ENCODE peak calls at places on chromosome 19, in six cellular contexts. One of them, this sample, is unnamed.

GRCh38 chr19:29076161-29076560 is 136.8 kb downstream of the UQCRFS1 start:
- DNase-seq in NT2/D1: no peak
- DNase-seq in CD8-positive, alpha-beta memory T cell: no peak
- DNase-seq in stimulated activated CD8-positive, alpha-beta memory T cell treated with anti-CD3 and anti-CD28 coated beads, Interleukin-12 subunit alpha, Interleukin-12 subunit beta, amount 100 ng/mL, for 4 hours: no peak
- DNase-seq in stimulated activated CD4-positive, alpha-beta T cell treated with anti-CD3 and anti-CD28 coated beads, Interleukin-12 subunit alpha, Interleukin-12 subunit beta, amount 100 ng/mL, for 24 hours: no peak
- DNase-seq in effector memory CD4-positive, alpha-beta T cell: no peak
- DNase-seq in this sample: no peak

GRCh38 chr19:54616057-54616456 is 14.2 kb upstream of the LILRB1 start:
- DNase-seq in CD8-positive, alpha-beta memory T cell: no peak
- DNase-seq in effector memory CD4-positive, alpha-beta T cell: no peak
- DNase-seq in stimulated activated CD4-positive, alpha-beta T cell treated with anti-CD3 and anti-CD28 coated beads, Interleukin-12 subunit alpha, Interleukin-12 subunit beta, amount 100 ng/mL, for 24 hours: no peak
- DNase-seq in NT2/D1: no peak
- DNase-seq in stimulated activated CD8-positive, alpha-beta memory T cell treated with anti-CD3 and anti-CD28 coated beads, Interleukin-12 subunit alpha, Interleukin-12 subunit beta, amount 100 ng/mL, for 4 hours: no peak
- DNase-seq in this sample: no peak

GRCh38 chr19:49340865-49341718 is 5.9 kb downstream of the CD37 start:
- DNase-seq in stimulated activated CD8-positive, alpha-beta memory T cell treated with anti-CD3 and anti-CD28 coated beads, Interleukin-12 subunit alpha, Interleukin-12 subunit beta, amount 100 ng/mL, for 4 hours: no peak
- DNase-seq in effector memory CD4-positive, alpha-beta T cell: no peak
- DNase-seq in NT2/D1: no peak
- DNase-seq in CD8-positive, alpha-beta memory T cell: no peak
- DNase-seq in stimulated activated CD4-positive, alpha-beta T cell treated with anti-CD3 and anti-CD28 coated beads, Interleukin-12 subunit alpha, Interleukin-12 subunit beta, amount 100 ng/mL, for 24 hours: no peak
- DNase-seq in this sample: no peak

GRCh38 chr19:13302521-13303270 is 152.5 kb downstream of the IER2 start:
- DNase-seq in stimulated activated CD4-positive, alpha-beta T cell treated with anti-CD3 and anti-CD28 coated beads, Interleukin-12 subunit alpha, Interleukin-12 subunit beta, amount 100 ng/mL, for 24 hours: no peak
- DNase-seq in effector memory CD4-positive, alpha-beta T cell: no peak
- DNase-seq in stimulated activated CD8-positive, alpha-beta memory T cell treated with anti-CD3 and anti-CD28 coated beads, Interleukin-12 subunit alpha, Interleukin-12 subunit beta, amount 100 ng/mL, for 4 hours: no peak
- DNase-seq in CD8-positive, alpha-beta memory T cell: no peak
- DNase-seq in NT2/D1: no peak
- DNase-seq in this sample: no peak

GRCh38 chr19:1221141-1221903 is 15.7 kb downstream of the STK11 start:
- DNase-seq in stimulated activated CD4-positive, alpha-beta T cell treated with anti-CD3 and anti-CD28 coated beads, Interleukin-12 subunit alpha, Interleukin-12 subunit beta, amount 100 ng/mL, for 24 hours: no peak
- DNase-seq in effector memory CD4-positive, alpha-beta T cell: no peak
- DNase-seq in NT2/D1: no peak
- DNase-seq in stimulated activated CD8-positive, alpha-beta memory T cell treated with anti-CD3 and anti-CD28 coated beads, Interleukin-12 subunit alpha, Interleukin-12 subunit beta, amount 100 ng/mL, for 4 hours: no peak
- DNase-seq in CD8-positive, alpha-beta memory T cell: no peak
- DNase-seq in this sample: no peak

GRCh38 chr19:6743714-6744380 is 4.4 kb downstream of the TRIP10 start:
- DNase-seq in CD8-positive, alpha-beta memory T cell: no peak
- DNase-seq in NT2/D1: no peak
- DNase-seq in effector memory CD4-positive, alpha-beta T cell: no peak
- DNase-seq in stimulated activated CD4-positive, alpha-beta T cell treated with anti-CD3 and anti-CD28 coated beads, Interleukin-12 subunit alpha, Interleukin-12 subunit beta, amount 100 ng/mL, for 24 hours: no peak
- DNase-seq in stimulated activated CD8-positive, alpha-beta memory T cell treated with anti-CD3 and anti-CD28 coated beads, Interleukin-12 subunit alpha, Interleukin-12 subunit beta, amount 100 ng/mL, for 4 hours: no peak
- DNase-seq in this sample: no peak

GRCh38 chr19:11478167-11479089 is 2.4 kb downstream of the ELAVL3 start:
- DNase-seq in stimulated activated CD4-positive, alpha-beta T cell treated with anti-CD3 and anti-CD28 coated beads, Interleukin-12 subunit alpha, Interleukin-12 subunit beta, amount 100 ng/mL, for 24 hours: no peak
- DNase-seq in stimulated activated CD8-positive, alpha-beta memory T cell treated with anti-CD3 and anti-CD28 coated beads, Interleukin-12 subunit alpha, Interleukin-12 subunit beta, amount 100 ng/mL, for 4 hours: no peak
- DNase-seq in effector memory CD4-positive, alpha-beta T cell: no peak
- DNase-seq in NT2/D1: no peak
- DNase-seq in CD8-positive, alpha-beta memory T cell: no peak
- DNase-seq in this sample: no peak

GRCh38 chr19:16594131-16594586 is 21.9 kb upstream of the SLC35E1 start:
- DNase-seq in stimulated activated CD8-positive, alpha-beta memory T cell treated with anti-CD3 and anti-CD28 coated beads, Interleukin-12 subunit alpha, Interleukin-12 subunit beta, amount 100 ng/mL, for 4 hours: no peak
- DNase-seq in CD8-positive, alpha-beta memory T cell: peak
- DNase-seq in NT2/D1: no peak
- DNase-seq in effector memory CD4-positive, alpha-beta T cell: peak
- DNase-seq in stimulated activated CD4-positive, alpha-beta T cell treated with anti-CD3 and anti-CD28 coated beads, Interleukin-12 subunit alpha, Interleukin-12 subunit beta, amount 100 ng/mL, for 24 hours: no peak
- DNase-seq in this sample: no peak

GRCh38 chr19:5926641-5927438 is 12.8 kb downstream of the CAPS start:
- DNase-seq in stimulated activated CD4-positive, alpha-beta T cell treated with anti-CD3 and anti-CD28 coated beads, Interleukin-12 subunit alpha, Interleukin-12 subunit beta, amount 100 ng/mL, for 24 hours: no peak
- DNase-seq in stimulated activated CD8-positive, alpha-beta memory T cell treated with anti-CD3 and anti-CD28 coated beads, Interleukin-12 subunit alpha, Interleukin-12 subunit beta, amount 100 ng/mL, for 4 hours: no peak
- DNase-seq in CD8-positive, alpha-beta memory T cell: no peak
- DNase-seq in effector memory CD4-positive, alpha-beta T cell: no peak
- DNase-seq in NT2/D1: no peak
- DNase-seq in this sample: no peak

GRCh38 chr19:8609210-8610040 is 1.1 kb downstream of the ADAMTS10 start:
- DNase-seq in effector memory CD4-positive, alpha-beta T cell: no peak
- DNase-seq in CD8-positive, alpha-beta memory T cell: no peak
- DNase-seq in stimulated activated CD8-positive, alpha-beta memory T cell treated with anti-CD3 and anti-CD28 coated beads, Interleukin-12 subunit alpha, Interleukin-12 subunit beta, amount 100 ng/mL, for 4 hours: no peak
- DNase-seq in stimulated activated CD4-positive, alpha-beta T cell treated with anti-CD3 and anti-CD28 coated beads, Interleukin-12 subunit alpha, Interleukin-12 subunit beta, amount 100 ng/mL, for 24 hours: no peak
- DNase-seq in NT2/D1: no peak
- DNase-seq in this sample: no peak

GRCh38 chr19:33690461-33691427 is 69.0 kb downstream of the CHST8 start:
- DNase-seq in CD8-positive, alpha-beta memory T cell: no peak
- DNase-seq in effector memory CD4-positive, alpha-beta T cell: no peak
- DNase-seq in stimulated activated CD8-positive, alpha-beta memory T cell treated with anti-CD3 and anti-CD28 coated beads, Interleukin-12 subunit alpha, Interleukin-12 subunit beta, amount 100 ng/mL, for 4 hours: no peak
- DNase-seq in stimulated activated CD4-positive, alpha-beta T cell treated with anti-CD3 and anti-CD28 coated beads, Interleukin-12 subunit alpha, Interleukin-12 subunit beta, amount 100 ng/mL, for 24 hours: no peak
- DNase-seq in NT2/D1: no peak
- DNase-seq in this sample: no peak

GRCh38 chr19:48403606-48404005 is 10.1 kb downstream of the GRIN2D start:
- DNase-seq in effector memory CD4-positive, alpha-beta T cell: no peak
- DNase-seq in stimulated activated CD8-positive, alpha-beta memory T cell treated with anti-CD3 and anti-CD28 coated beads, Interleukin-12 subunit alpha, Interleukin-12 subunit beta, amount 100 ng/mL, for 4 hours: no peak
- DNase-seq in CD8-positive, alpha-beta memory T cell: peak
- DNase-seq in stimulated activated CD4-positive, alpha-beta T cell treated with anti-CD3 and anti-CD28 coated beads, Interleukin-12 subunit alpha, Interleukin-12 subunit beta, amount 100 ng/mL, for 24 hours: no peak
- DNase-seq in NT2/D1: no peak
- DNase-seq in this sample: no peak

GRCh38 chr19:54207908-54208783 is 7.5 kb downstream of the RPS9 start:
- DNase-seq in stimulated activated CD4-positive, alpha-beta T cell treated with anti-CD3 and anti-CD28 coated beads, Interleukin-12 subunit alpha, Interleukin-12 subunit beta, amount 100 ng/mL, for 24 hours: peak
- DNase-seq in CD8-positive, alpha-beta memory T cell: no peak
- DNase-seq in NT2/D1: no peak
- DNase-seq in stimulated activated CD8-positive, alpha-beta memory T cell treated with anti-CD3 and anti-CD28 coated beads, Interleukin-12 subunit alpha, Interleukin-12 subunit beta, amount 100 ng/mL, for 4 hours: no peak
- DNase-seq in effector memory CD4-positive, alpha-beta T cell: no peak
- DNase-seq in this sample: peak

GRCh38 chr19:33390120-33390907 is 16.8 kb downstream of the CEBPG start:
- DNase-seq in stimulated activated CD8-positive, alpha-beta memory T cell treated with anti-CD3 and anti-CD28 coated beads, Interleukin-12 subunit alpha, Interleukin-12 subunit beta, amount 100 ng/mL, for 4 hours: no peak
- DNase-seq in NT2/D1: no peak
- DNase-seq in stimulated activated CD4-positive, alpha-beta T cell treated with anti-CD3 and anti-CD28 coated beads, Interleukin-12 subunit alpha, Interleukin-12 subunit beta, amount 100 ng/mL, for 24 hours: no peak
- DNase-seq in CD8-positive, alpha-beta memory T cell: no peak
- DNase-seq in effector memory CD4-positive, alpha-beta T cell: no peak
- DNase-seq in this sample: no peak

GRCh38 chr19:18832331-18833140 is 777 bp downstream of the UPF1 start:
- DNase-seq in effector memory CD4-positive, alpha-beta T cell: no peak
- DNase-seq in stimulated activated CD4-positive, alpha-beta T cell treated with anti-CD3 and anti-CD28 coated beads, Interleukin-12 subunit alpha, Interleukin-12 subunit beta, amount 100 ng/mL, for 24 hours: no peak
- DNase-seq in stimulated activated CD8-positive, alpha-beta memory T cell treated with anti-CD3 and anti-CD28 coated beads, Interleukin-12 subunit alpha, Interleukin-12 subunit beta, amount 100 ng/mL, for 4 hours: no peak
- DNase-seq in CD8-positive, alpha-beta memory T cell: no peak
- DNase-seq in NT2/D1: no peak
- DNase-seq in this sample: no peak

GRCh38 chr19:6811906-6812305 is 39.4 kb downstream of the VAV1 start:
- DNase-seq in stimulated activated CD8-positive, alpha-beta memory T cell treated with anti-CD3 and anti-CD28 coated beads, Interleukin-12 subunit alpha, Interleukin-12 subunit beta, amount 100 ng/mL, for 4 hours: no peak
- DNase-seq in NT2/D1: no peak
- DNase-seq in stimulated activated CD4-positive, alpha-beta T cell treated with anti-CD3 and anti-CD28 coated beads, Interleukin-12 subunit alpha, Interleukin-12 subunit beta, amount 100 ng/mL, for 24 hours: no peak
- DNase-seq in CD8-positive, alpha-beta memory T cell: no peak
- DNase-seq in effector memory CD4-positive, alpha-beta T cell: no peak
- DNase-seq in this sample: no peak

GRCh38 chr19:1516395-1516753 is 3.6 kb upstream of the ADAMTSL5 start:
- DNase-seq in effector memory CD4-positive, alpha-beta T cell: no peak
- DNase-seq in NT2/D1: no peak
- DNase-seq in stimulated activated CD4-positive, alpha-beta T cell treated with anti-CD3 and anti-CD28 coated beads, Interleukin-12 subunit alpha, Interleukin-12 subunit beta, amount 100 ng/mL, for 24 hours: no peak
- DNase-seq in CD8-positive, alpha-beta memory T cell: no peak
- DNase-seq in stimulated activated CD8-positive, alpha-beta memory T cell treated with anti-CD3 and anti-CD28 coated beads, Interleukin-12 subunit alpha, Interleukin-12 subunit beta, amount 100 ng/mL, for 4 hours: no peak
- DNase-seq in this sample: no peak

GRCh38 chr19:18588611-18589379 is at the start of gene REX1BD:
- DNase-seq in NT2/D1: peak
- DNase-seq in effector memory CD4-positive, alpha-beta T cell: peak
- DNase-seq in CD8-positive, alpha-beta memory T cell: peak
- DNase-seq in stimulated activated CD8-positive, alpha-beta memory T cell treated with anti-CD3 and anti-CD28 coated beads, Interleukin-12 subunit alpha, Interleukin-12 subunit beta, amount 100 ng/mL, for 4 hours: peak
- DNase-seq in stimulated activated CD4-positive, alpha-beta T cell treated with anti-CD3 and anti-CD28 coated beads, Interleukin-12 subunit alpha, Interleukin-12 subunit beta, amount 100 ng/mL, for 24 hours: peak
- DNase-seq in this sample: peak

GRCh38 chr19:38683393-38684077 is 36.1 kb downstream of the ACTN4 start:
- DNase-seq in stimulated activated CD8-positive, alpha-beta memory T cell treated with anti-CD3 and anti-CD28 coated beads, Interleukin-12 subunit alpha, Interleukin-12 subunit beta, amount 100 ng/mL, for 4 hours: peak
- DNase-seq in NT2/D1: no peak
- DNase-seq in effector memory CD4-positive, alpha-beta T cell: peak
- DNase-seq in CD8-positive, alpha-beta memory T cell: peak
- DNase-seq in stimulated activated CD4-positive, alpha-beta T cell treated with anti-CD3 and anti-CD28 coated beads, Interleukin-12 subunit alpha, Interleukin-12 subunit beta, amount 100 ng/mL, for 24 hours: peak
- DNase-seq in this sample: no peak

GRCh38 chr19:12873891-12874745 is 7.1 kb downstream of the DNASE2 start:
- DNase-seq in stimulated activated CD4-positive, alpha-beta T cell treated with anti-CD3 and anti-CD28 coated beads, Interleukin-12 subunit alpha, Interleukin-12 subunit beta, amount 100 ng/mL, for 24 hours: no peak
- DNase-seq in stimulated activated CD8-positive, alpha-beta memory T cell treated with anti-CD3 and anti-CD28 coated beads, Interleukin-12 subunit alpha, Interleukin-12 subunit beta, amount 100 ng/mL, for 4 hours: no peak
- DNase-seq in CD8-positive, alpha-beta memory T cell: no peak
- DNase-seq in NT2/D1: no peak
- DNase-seq in effector memory CD4-positive, alpha-beta T cell: no peak
- DNase-seq in this sample: no peak

GRCh38 chr19:23075031-23075733 is 41.6 kb upstream of the ZNF730 start:
- DNase-seq in stimulated activated CD4-positive, alpha-beta T cell treated with anti-CD3 and anti-CD28 coated beads, Interleukin-12 subunit alpha, Interleukin-12 subunit beta, amount 100 ng/mL, for 24 hours: peak
- DNase-seq in CD8-positive, alpha-beta memory T cell: no peak
- DNase-seq in NT2/D1: peak
- DNase-seq in stimulated activated CD8-positive, alpha-beta memory T cell treated with anti-CD3 and anti-CD28 coated beads, Interleukin-12 subunit alpha, Interleukin-12 subunit beta, amount 100 ng/mL, for 4 hours: no peak
- DNase-seq in effector memory CD4-positive, alpha-beta T cell: no peak
- DNase-seq in this sample: no peak

GRCh38 chr19:21843081-21843480 is 7.1 kb upstream of the ZNF43 start:
- DNase-seq in CD8-positive, alpha-beta memory T cell: no peak
- DNase-seq in effector memory CD4-positive, alpha-beta T cell: no peak
- DNase-seq in stimulated activated CD4-positive, alpha-beta T cell treated with anti-CD3 and anti-CD28 coated beads, Interleukin-12 subunit alpha, Interleukin-12 subunit beta, amount 100 ng/mL, for 24 hours: no peak
- DNase-seq in NT2/D1: no peak
- DNase-seq in stimulated activated CD8-positive, alpha-beta memory T cell treated with anti-CD3 and anti-CD28 coated beads, Interleukin-12 subunit alpha, Interleukin-12 subunit beta, amount 100 ng/mL, for 4 hours: no peak
- DNase-seq in this sample: no peak

GRCh38 chr19:12730054-12730453 is 4.4 kb downstream of the TRIR start:
- DNase-seq in effector memory CD4-positive, alpha-beta T cell: no peak
- DNase-seq in NT2/D1: no peak
- DNase-seq in stimulated activated CD8-positive, alpha-beta memory T cell treated with anti-CD3 and anti-CD28 coated beads, Interleukin-12 subunit alpha, Interleukin-12 subunit beta, amount 100 ng/mL, for 4 hours: no peak
- DNase-seq in stimulated activated CD4-positive, alpha-beta T cell treated with anti-CD3 and anti-CD28 coated beads, Interleukin-12 subunit alpha, Interleukin-12 subunit beta, amount 100 ng/mL, for 24 hours: no peak
- DNase-seq in CD8-positive, alpha-beta memory T cell: no peak
- DNase-seq in this sample: no peak

GRCh38 chr19:16736709-16737108 is 17.1 kb downstream of the NWD1 start:
- DNase-seq in effector memory CD4-positive, alpha-beta T cell: no peak
- DNase-seq in CD8-positive, alpha-beta memory T cell: no peak
- DNase-seq in stimulated activated CD4-positive, alpha-beta T cell treated with anti-CD3 and anti-CD28 coated beads, Interleukin-12 subunit alpha, Interleukin-12 subunit beta, amount 100 ng/mL, for 24 hours: no peak
- DNase-seq in NT2/D1: peak
- DNase-seq in stimulated activated CD8-positive, alpha-beta memory T cell treated with anti-CD3 and anti-CD28 coated beads, Interleukin-12 subunit alpha, Interleukin-12 subunit beta, amount 100 ng/mL, for 4 hours: no peak
- DNase-seq in this sample: no peak

GRCh38 chr19:41376241-41376997 is at the start of gene TMEM91:
- DNase-seq in effector memory CD4-positive, alpha-beta T cell: no peak
- DNase-seq in stimulated activated CD8-positive, alpha-beta memory T cell treated with anti-CD3 and anti-CD28 coated beads, Interleukin-12 subunit alpha, Interleukin-12 subunit beta, amount 100 ng/mL, for 4 hours: no peak
- DNase-seq in CD8-positive, alpha-beta memory T cell: no peak
- DNase-seq in NT2/D1: no peak
- DNase-seq in stimulated activated CD4-positive, alpha-beta T cell treated with anti-CD3 and anti-CD28 coated beads, Interleukin-12 subunit alpha, Interleukin-12 subunit beta, amount 100 ng/mL, for 24 hours: no peak
- DNase-seq in this sample: no peak

GRCh38 chr19:19106061-19106551 is 32.2 kb downstream of the TMEM161A start:
- DNase-seq in effector memory CD4-positive, alpha-beta T cell: no peak
- DNase-seq in stimulated activated CD4-positive, alpha-beta T cell treated with anti-CD3 and anti-CD28 coated beads, Interleukin-12 subunit alpha, Interleukin-12 subunit beta, amount 100 ng/mL, for 24 hours: no peak
- DNase-seq in NT2/D1: no peak
- DNase-seq in stimulated activated CD8-positive, alpha-beta memory T cell treated with anti-CD3 and anti-CD28 coated beads, Interleukin-12 subunit alpha, Interleukin-12 subunit beta, amount 100 ng/mL, for 4 hours: no peak
- DNase-seq in CD8-positive, alpha-beta memory T cell: no peak
- DNase-seq in this sample: no peak

GRCh38 chr19:45667620-45668341 is at the start of gene GIPR:
- DNase-seq in effector memory CD4-positive, alpha-beta T cell: peak
- DNase-seq in stimulated activated CD8-positive, alpha-beta memory T cell treated with anti-CD3 and anti-CD28 coated beads, Interleukin-12 subunit alpha, Interleukin-12 subunit beta, amount 100 ng/mL, for 4 hours: peak
- DNase-seq in NT2/D1: no peak
- DNase-seq in CD8-positive, alpha-beta memory T cell: peak
- DNase-seq in stimulated activated CD4-positive, alpha-beta T cell treated with anti-CD3 and anti-CD28 coated beads, Interleukin-12 subunit alpha, Interleukin-12 subunit beta, amount 100 ng/mL, for 24 hours: peak
- DNase-seq in this sample: no peak

GRCh38 chr19:12606796-12607195 is 3.8 kb downstream of the ZNF490 start:
- DNase-seq in stimulated activated CD8-positive, alpha-beta memory T cell treated with anti-CD3 and anti-CD28 coated beads, Interleukin-12 subunit alpha, Interleukin-12 subunit beta, amount 100 ng/mL, for 4 hours: no peak
- DNase-seq in stimulated activated CD4-positive, alpha-beta T cell treated with anti-CD3 and anti-CD28 coated beads, Interleukin-12 subunit alpha, Interleukin-12 subunit beta, amount 100 ng/mL, for 24 hours: no peak
- DNase-seq in effector memory CD4-positive, alpha-beta T cell: no peak
- DNase-seq in NT2/D1: no peak
- DNase-seq in CD8-positive, alpha-beta memory T cell: no peak
- DNase-seq in this sample: no peak

GRCh38 chr19:41000310-41000737 is 9.2 kb downstream of the CYP2B6 start:
- DNase-seq in stimulated activated CD4-positive, alpha-beta T cell treated with anti-CD3 and anti-CD28 coated beads, Interleukin-12 subunit alpha, Interleukin-12 subunit beta, amount 100 ng/mL, for 24 hours: no peak
- DNase-seq in stimulated activated CD8-positive, alpha-beta memory T cell treated with anti-CD3 and anti-CD28 coated beads, Interleukin-12 subunit alpha, Interleukin-12 subunit beta, amount 100 ng/mL, for 4 hours: no peak
- DNase-seq in effector memory CD4-positive, alpha-beta T cell: no peak
- DNase-seq in CD8-positive, alpha-beta memory T cell: no peak
- DNase-seq in NT2/D1: no peak
- DNase-seq in this sample: no peak

GRCh38 chr19:49331616-49332055 is 3.6 kb upstream of the CD37 start:
- DNase-seq in effector memory CD4-positive, alpha-beta T cell: peak
- DNase-seq in stimulated activated CD4-positive, alpha-beta T cell treated with anti-CD3 and anti-CD28 coated beads, Interleukin-12 subunit alpha, Interleukin-12 subunit beta, amount 100 ng/mL, for 24 hours: peak
- DNase-seq in NT2/D1: peak
- DNase-seq in CD8-positive, alpha-beta memory T cell: peak
- DNase-seq in stimulated activated CD8-positive, alpha-beta memory T cell treated with anti-CD3 and anti-CD28 coated beads, Interleukin-12 subunit alpha, Interleukin-12 subunit beta, amount 100 ng/mL, for 4 hours: no peak
- DNase-seq in this sample: no peak

GRCh38 chr19:37227996-37228395 is 10.0 kb downstream of the ZNF383 start:
- DNase-seq in stimulated activated CD8-positive, alpha-beta memory T cell treated with anti-CD3 and anti-CD28 coated beads, Interleukin-12 subunit alpha, Interleukin-12 subunit beta, amount 100 ng/mL, for 4 hours: no peak
- DNase-seq in CD8-positive, alpha-beta memory T cell: peak
- DNase-seq in NT2/D1: no peak
- DNase-seq in stimulated activated CD4-positive, alpha-beta T cell treated with anti-CD3 and anti-CD28 coated beads, Interleukin-12 subunit alpha, Interleukin-12 subunit beta, amount 100 ng/mL, for 24 hours: no peak
- DNase-seq in effector memory CD4-positive, alpha-beta T cell: peak
- DNase-seq in this sample: no peak

GRCh38 chr19:50679177-50680125 is 30.2 kb downstream of the C19orf81 start:
- DNase-seq in CD8-positive, alpha-beta memory T cell: peak
- DNase-seq in effector memory CD4-positive, alpha-beta T cell: peak
- DNase-seq in stimulated activated CD8-positive, alpha-beta memory T cell treated with anti-CD3 and anti-CD28 coated beads, Interleukin-12 subunit alpha, Interleukin-12 subunit beta, amount 100 ng/mL, for 4 hours: peak
- DNase-seq in stimulated activated CD4-positive, alpha-beta T cell treated with anti-CD3 and anti-CD28 coated beads, Interleukin-12 subunit alpha, Interleukin-12 subunit beta, amount 100 ng/mL, for 24 hours: peak
- DNase-seq in NT2/D1: no peak
- DNase-seq in this sample: peak

This sample was measured in GM18507.